ENCODE peak calls at places on chromosomes 2 and 18, in ten cellular contexts. J is RKO; C is HS-5; H is amniotic epithelial cell; O is NCI-H1694 treated with DMSO at 0.1 percent for 48 hours; N is renal cortical epithelial cell; Q is IMR-90; T is colonic mucosa; K is effector CD8-positive, alpha-beta T cell; U is stimulated activated CD4-positive, alpha-beta T cell treated with anti-CD3 and anti-CD28 coated beads, Interleukin-2, amount 100 ng/mL, for 24 hours. L is an unnamed sample.

GRCh38 chr2:229265727-229266126 is 5.4 kb downstream of the PID1 start:
- DNase-seq in Q (no peak), K (no peak), H (peak), O (no peak), N (no peak), T (no peak), U (no peak), C (no peak), J (no peak), L (no peak)

GRCh38 chr18:78768655-78769501 is 210.7 kb upstream of the SALL3 start:
- DNase-seq in T (no peak), K (no peak), O (no peak), J (no peak), Q (no peak), U (no peak), C (no peak), N (no peak), H (no peak), L (no peak)

GRCh38 chr2:127404466-127405251 is 13.6 kb upstream of the PROC start:
- DNase-seq in K (no peak), J (no peak), U (no peak), T (no peak), N (no peak), O (no peak), Q (no peak), C (no peak), H (no peak), L (no peak)

GRCh38 chr2:223943561-223944008 is 1.6 kb downstream of the WDFY1 start:
- DNase-seq in T (peak), C (peak), N (peak), K (no peak), H (peak), Q (peak), J (no peak), U (no peak), O (no peak), L (no peak)

GRCh38 chr2:37105150-37105549 is 20.8 kb downstream of the GPATCH11 start:
- DNase-seq in H (no peak), U (no peak), N (no peak), J (no peak), O (no peak), K (no peak), Q (no peak), T (no peak), C (no peak), L (no peak)

GRCh38 chr2:190443778-190444481 is 35.8 kb downstream of the MFSD6 start:
- DNase-seq in U (no peak), H (peak), N (peak), T (no peak), J (no peak), O (no peak), Q (peak), K (no peak), C (peak), L (no peak)

GRCh38 chr2:240424341-240425235 is 10.9 kb upstream of the GPC1 start:
- DNase-seq in T (no peak), U (no peak), H (no peak), K (no peak), O (no peak), Q (no peak), C (no peak), J (no peak), N (no peak), L (no peak)

GRCh38 chr18:50030146-50030545 is 164.8 kb downstream of the MYO5B start:
- DNase-seq in J (no peak), T (no peak), C (no peak), N (no peak), K (no peak), H (no peak), U (no peak), Q (no peak), O (no peak), L (no peak)

GRCh38 chr18:65610939-65611338 is 139.9 kb upstream of the CDH7 start:
- DNase-seq in O (no peak), J (no peak), K (no peak), N (no peak), T (no peak), Q (no peak), U (no peak), H (no peak), C (no peak), L (no peak)

GRCh38 chr2:10166489-10167295 is 44.2 kb downstream of the RRM2 start:
- DNase-seq in C (no peak), H (no peak), K (no peak), Q (no peak), U (no peak), O (peak), J (no peak), T (no peak), N (no peak), L (no peak)

GRCh38 chr18:27413495-27414401 is 228.6 kb upstream of the CHST9 start:
- DNase-seq in O (peak), J (peak), U (no peak), C (peak), H (peak), K (no peak), N (peak), Q (no peak), T (peak), L (peak)

GRCh38 chr2:127070221-127070620 is 36.7 kb downstream of the BIN1 start:
- DNase-seq in J (no peak), C (no peak), T (no peak), H (no peak), U (no peak), K (no peak), N (no peak), Q (no peak), O (no peak), L (no peak)

GRCh38 chr2:222655406-222655747 is 515 bp downstream of the FARSB start:
- DNase-seq in K (no peak), T (no peak), O (peak), H (peak), N (peak), Q (peak), U (no peak), C (no peak), J (peak), L (no peak)

GRCh38 chr2:43636616-43637015 is 444 bp upstream of the PLEKHH2 start:
- DNase-seq in K (no peak), H (no peak), U (no peak), Q (no peak), C (no peak), J (no peak), T (no peak), N (no peak), O (no peak), L (no peak)

GRCh38 chr2:114252713-114253112 is 189.7 kb upstream of the DPP10 start:
- DNase-seq in J (no peak), Q (no peak), U (no peak), K (no peak), N (no peak), H (no peak), O (no peak), T (no peak), C (no peak), L (no peak)

GRCh38 chr2:180061085-180061484 is 54.0 kb upstream of the CWC22 start:
- DNase-seq in Q (no peak), J (no peak), U (no peak), N (no peak), H (no peak), T (no peak), O (no peak), K (no peak), C (no peak), L (no peak)

GRCh38 chr18:77392323-77392722 is 142.7 kb downstream of the GALR1 start:
- DNase-seq in K (no peak), J (no peak), U (no peak), Q (no peak), O (no peak), N (no peak), H (no peak), T (no peak), C (no peak), L (no peak)

GRCh38 chr2:164205347-164205746 is 415.9 kb downstream of the GRB14 start:
- DNase-seq in C (peak), H (peak), T (no peak), K (no peak), Q (peak), N (no peak), O (no peak), J (no peak), U (no peak), L (peak)

GRCh38 chr2:11745613-11746375 is 638 bp upstream of the LPIN1 start:
- DNase-seq in H (no peak), T (no peak), K (no peak), N (no peak), U (no peak), Q (no peak), J (no peak), C (no peak), O (no peak), L (no peak)

L was measured in non-pigmented ciliary epithelial cell.